ENCODE peak calls at places on chromosomes 16 and 17, in nine cellular contexts. E, F, W, Z, I, X, P, B and D are unnamed samples.

GRCh38 chr16:1980770-1981087 is 540 bp downstream of the NOXO1 start:
- DNase-seq in I (no peak), B (no peak), Z (no peak), E (no peak), P (no peak), X (no peak), F (no peak), W (no peak), D (no peak)

GRCh38 chr16:58249780-58250478 is 44.9 kb downstream of the PRSS54 start:
- DNase-seq in B (peak; percentile 70), W (peak; percentile 9), I (peak; percentile 74), Z (peak; percentile 74), E (peak; percentile 62), F (peak; percentile 82), X (peak; percentile 66), P (peak; percentile 79), D (peak; percentile 91)

GRCh38 chr17:44038604-44039007 is 23.8 kb upstream of the TMEM101 start:
- DNase-seq in Z (no peak), W (no peak), E (no peak), P (no peak), F (no peak), B (no peak), X (no peak), I (no peak), D (no peak)

GRCh38 chr16:6016530-6017184 is 919.1 kb upstream of the EEF2KMT start:
- DNase-seq in F (peak; percentile 54), Z (no peak), B (peak; percentile 33), X (no peak), I (no peak), E (no peak), P (no peak), W (no peak), D (no peak)

GRCh38 chr16:30903002-30903401 is 6.6 kb downstream of the CTF1 start:
- DNase-seq in Z (no peak), X (no peak), F (no peak), W (no peak), B (no peak), P (no peak), E (no peak), I (no peak), D (no peak)

GRCh38 chr17:73531171-73531570 is 113.1 kb downstream of the SDK2 start:
- DNase-seq in X (no peak), I (no peak), Z (no peak), B (no peak), P (no peak), E (no peak), W (no peak), F (no peak), D (no peak)

GRCh38 chr17:7650509-7651096 is at the start of gene ATP1B2:
- DNase-seq in B (peak; percentile 51), Z (peak; percentile 71), X (no peak), P (peak; percentile 83), I (peak; percentile 73), E (peak; percentile 66), W (peak; percentile 36), F (no peak), D (no peak)

GRCh38 chr17:31446195-31446967 is 54.9 kb downstream of the RAB11FIP4 start:
- DNase-seq in F (no peak), E (no peak), B (no peak), W (no peak), Z (no peak), X (no peak), I (no peak), P (no peak), D (no peak)

GRCh38 chr16:49932943-49933342 is 77.0 kb upstream of the ZNF423 start:
- DNase-seq in I (no peak), E (no peak), F (no peak), W (no peak), X (peak; percentile 45), Z (no peak), B (peak; percentile 26), P (no peak), D (peak; percentile 53)

GRCh38 chr16:50664270-50664669 is 16.8 kb downstream of the SNX20 start:
- DNase-seq in I (no peak), Z (no peak), E (no peak), X (no peak), W (no peak), B (no peak), P (no peak), F (no peak), D (no peak)

GRCh38 chr16:87464691-87465300 is 28.0 kb downstream of the ZCCHC14 start:
- DNase-seq in X (peak; percentile 91), Z (no peak), P (peak; percentile 86), W (no peak), I (no peak), F (peak; percentile 86), B (peak; percentile 86), E (no peak), D (no peak)

GRCh38 chr17:81804559-81805399 is 829 bp downstream of the GCGR start:
- DNase-seq in B (no peak), P (no peak), I (no peak), F (no peak), W (no peak), E (no peak), X (no peak), Z (no peak), D (no peak)

GRCh38 chr17:19768046-19768782 is 20.1 kb upstream of the ALDH3A1 start:
- DNase-seq in F (no peak), P (no peak), X (no peak), W (no peak), B (no peak), I (no peak), E (no peak), Z (no peak), D (no peak)

GRCh38 chr16:80743772-80744171 is 60.6 kb downstream of the CDYL2 start:
- DNase-seq in X (no peak), B (no peak), E (no peak), I (no peak), F (peak; percentile 40), Z (no peak), P (no peak), W (no peak), D (no peak)

GRCh38 chr17:57624390-57624789 is 120.7 kb downstream of the CCDC182 start:
- DNase-seq in E (no peak), B (no peak), X (no peak), W (no peak), P (no peak), I (no peak), Z (no peak), F (no peak), D (no peak)

GRCh38 chr16:72928089-72928981 is 119.6 kb downstream of the ZFHX3 start:
- DNase-seq in W (no peak), Z (no peak), P (no peak), I (no peak), F (no peak), E (no peak), X (no peak), B (no peak), D (no peak)

GRCh38 chr17:60472449-60472848 is 50.2 kb downstream of the CHCT1 start:
- DNase-seq in B (no peak), F (no peak), P (no peak), W (no peak), I (no peak), Z (no peak), E (no peak), X (no peak), D (no peak)

GRCh38 chr16:86498661-86499493 is 11.4 kb upstream of the FOXF1 start:
- DNase-seq in X (peak; percentile 37), B (no peak), I (no peak), Z (no peak), F (no peak), W (no peak), P (no peak), E (no peak), D (no peak)

GRCh38 chr16:58393138-58393504 is 850 bp downstream of the GINS3 start:
- DNase-seq in F (no peak), X (peak; percentile 16), E (no peak), P (no peak), W (no peak), Z (no peak), I (no peak), B (peak; percentile 10), D (no peak)

GRCh38 chr17:83161298-83162034 is 82.1 kb downstream of the METRNL start:
- DNase-seq in B (no peak), W (no peak), I (no peak), Z (no peak), F (peak; percentile 9), X (peak; percentile 91), E (no peak), P (no peak), D (no peak)

GRCh38 chr17:77391668-77392375 is 251.1 kb downstream of the SEC14L1 start:
- DNase-seq in P (peak; percentile 83), X (peak; percentile 99), F (peak; percentile 93), I (no peak), B (peak; percentile 88), W (no peak), Z (no peak), E (no peak), D (no peak)

GRCh38 chr17:29709861-29710849 is 87.4 kb upstream of the CORO6 start:
- DNase-seq in P (no peak), X (peak; percentile 68), W (no peak), E (no peak), I (no peak), F (no peak), Z (no peak), B (no peak), D (no peak)

GRCh38 chr16:12559714-12560113 is 244.0 kb downstream of the CPPED1 start:
- DNase-seq in B (peak; percentile 36), Z (no peak), E (no peak), X (peak; percentile 69), I (no peak), F (no peak), W (no peak), P (no peak), D (no peak)

GRCh38 chr16:30063278-30063892 is 2.2 kb upstream of the ALDOA start:
- DNase-seq in E (no peak), B (no peak), F (no peak), X (no peak), W (no peak), P (no peak), Z (no peak), I (no peak), D (no peak)

GRCh38 chr16:2156025-2156848 is 655 bp downstream of the TRAF7 start:
- DNase-seq in Z (no peak), E (no peak), W (no peak), F (peak; percentile 48), X (peak; percentile 79), I (no peak), B (no peak), P (no peak), D (no peak)

GRCh38 chr17:64133546-64134215 is 3.7 kb upstream of the ERN1 start:
- DNase-seq in B (peak; percentile 71), P (no peak), F (peak; percentile 75), Z (no peak), W (peak; percentile 8), I (peak; percentile 28), E (peak; percentile 30), X (peak; percentile 64), D (no peak)

GRCh38 chr17:65078441-65079160 is 22.1 kb upstream of the GNA13 start:
- DNase-seq in B (peak; percentile 58), F (peak; percentile 91), P (no peak), X (peak; percentile 80), E (no peak), W (no peak), I (no peak), Z (no peak), D (peak; percentile 45)

GRCh38 chr16:83215417-83216001 is 588.7 kb downstream of the CDH13 start:
- DNase-seq in Z (peak; percentile 12), P (no peak), F (peak; percentile 38), E (no peak), I (peak; percentile 65), X (no peak), W (no peak), B (peak; percentile 27), D (no peak)

GRCh38 chr17:73976676-73977521 is 226.6 kb upstream of the RPL38 start:
- DNase-seq in E (peak; percentile 94), P (no peak), X (peak; percentile 15), W (peak; percentile 83), F (no peak), Z (no peak), B (peak; percentile 67), I (no peak), D (peak; percentile 72)

GRCh38 chr17:74190154-74190553 is 13.3 kb upstream of the RPL38 start:
- DNase-seq in B (peak; percentile 65), E (no peak), F (peak; percentile 56), X (peak; percentile 58), I (no peak), P (no peak), Z (no peak), W (no peak), D (no peak)

GRCh38 chr17:80441598-80442304 is 26.8 kb downstream of the ENDOV start:
- DNase-seq in F (no peak), Z (no peak), P (no peak), E (no peak), B (no peak), X (no peak), W (no peak), I (no peak), D (no peak)